ENCODE peak calls at places on chromosomes 1 and 21, in five cellular contexts. One of them, this sample, is unnamed.

GRCh38 chr1:227369102-227369760 is 50.9 kb upstream of the CDC42BPA start:
- DNase-seq in naive thymus-derived CD4-positive, alpha-beta T cell: no peak
- DNase-seq in astrocyte of the spinal cord: no peak
- DNase-seq in thyroid gland: peak
- DNase-seq in iPS DF 6.9: no peak
- DNase-seq in this sample: no peak

GRCh38 chr1:185938396-185938795 is 204.2 kb downstream of the HMCN1 start:
- DNase-seq in naive thymus-derived CD4-positive, alpha-beta T cell: no peak
- DNase-seq in astrocyte of the spinal cord: peak
- DNase-seq in thyroid gland: no peak
- DNase-seq in iPS DF 6.9: no peak
- DNase-seq in this sample: no peak

GRCh38 chr1:229410692-229411433 is 23.0 kb downstream of the ACTA1 start:
- DNase-seq in naive thymus-derived CD4-positive, alpha-beta T cell: no peak
- DNase-seq in astrocyte of the spinal cord: peak
- DNase-seq in thyroid gland: peak
- DNase-seq in iPS DF 6.9: no peak
- DNase-seq in this sample: peak

GRCh38 chr1:100353073-100353801 is 931 bp downstream of the CDC14A start:
- DNase-seq in naive thymus-derived CD4-positive, alpha-beta T cell: peak
- DNase-seq in astrocyte of the spinal cord: no peak
- DNase-seq in thyroid gland: peak
- DNase-seq in iPS DF 6.9: no peak
- DNase-seq in this sample: no peak

GRCh38 chr1:15616704-15617172 is 520 bp upstream of the DDI2 start:
- DNase-seq in naive thymus-derived CD4-positive, alpha-beta T cell: no peak
- DNase-seq in astrocyte of the spinal cord: no peak
- DNase-seq in thyroid gland: no peak
- DNase-seq in iPS DF 6.9: no peak
- DNase-seq in this sample: no peak

GRCh38 chr1:241640867-241641542 is 836 bp upstream of the CHML start:
- DNase-seq in naive thymus-derived CD4-positive, alpha-beta T cell: no peak
- DNase-seq in astrocyte of the spinal cord: no peak
- DNase-seq in thyroid gland: no peak
- DNase-seq in iPS DF 6.9: no peak
- DNase-seq in this sample: no peak

GRCh38 chr1:59831529-59831928 is 16.8 kb downstream of the HOOK1 start:
- DNase-seq in naive thymus-derived CD4-positive, alpha-beta T cell: no peak
- DNase-seq in astrocyte of the spinal cord: no peak
- DNase-seq in thyroid gland: no peak
- DNase-seq in iPS DF 6.9: no peak
- DNase-seq in this sample: no peak

GRCh38 chr1:245153645-245154428 is 948 bp upstream of the KIF26B start:
- DNase-seq in naive thymus-derived CD4-positive, alpha-beta T cell: no peak
- DNase-seq in astrocyte of the spinal cord: peak
- DNase-seq in thyroid gland: peak
- DNase-seq in iPS DF 6.9: no peak
- DNase-seq in this sample: no peak

GRCh38 chr1:229161740-229162139 is 109.2 kb upstream of the RAB4A start:
- DNase-seq in naive thymus-derived CD4-positive, alpha-beta T cell: no peak
- DNase-seq in astrocyte of the spinal cord: no peak
- DNase-seq in thyroid gland: peak
- DNase-seq in iPS DF 6.9: no peak
- DNase-seq in this sample: no peak

GRCh38 chr1:164226977-164227376 is 332.0 kb upstream of the PBX1 start:
- DNase-seq in naive thymus-derived CD4-positive, alpha-beta T cell: no peak
- DNase-seq in astrocyte of the spinal cord: no peak
- DNase-seq in thyroid gland: no peak
- DNase-seq in iPS DF 6.9: no peak
- DNase-seq in this sample: no peak

GRCh38 chr1:45205000-45205909 is 1.1 kb downstream of the ZSWIM5 start:
- DNase-seq in naive thymus-derived CD4-positive, alpha-beta T cell: peak
- DNase-seq in astrocyte of the spinal cord: peak
- DNase-seq in thyroid gland: peak
- DNase-seq in iPS DF 6.9: no peak
- DNase-seq in this sample: no peak

GRCh38 chr1:29343908-29344307 is 107.6 kb downstream of the PTPRU start:
- DNase-seq in naive thymus-derived CD4-positive, alpha-beta T cell: no peak
- DNase-seq in astrocyte of the spinal cord: no peak
- DNase-seq in thyroid gland: no peak
- DNase-seq in iPS DF 6.9: no peak
- DNase-seq in this sample: no peak

GRCh38 chr1:49630156-49630555 is 393.6 kb downstream of the AGBL4 start:
- DNase-seq in naive thymus-derived CD4-positive, alpha-beta T cell: no peak
- DNase-seq in astrocyte of the spinal cord: no peak
- DNase-seq in thyroid gland: no peak
- DNase-seq in iPS DF 6.9: no peak
- DNase-seq in this sample: no peak

GRCh38 chr21:36415375-36415774 is 30.2 kb downstream of the CHAF1B start:
- DNase-seq in naive thymus-derived CD4-positive, alpha-beta T cell: no peak
- DNase-seq in astrocyte of the spinal cord: no peak
- DNase-seq in thyroid gland: no peak
- DNase-seq in iPS DF 6.9: no peak
- DNase-seq in this sample: no peak

GRCh38 chr1:209708297-209708696 is 3.7 kb downstream of the HSD11B1 start:
- DNase-seq in naive thymus-derived CD4-positive, alpha-beta T cell: no peak
- DNase-seq in astrocyte of the spinal cord: no peak
- DNase-seq in thyroid gland: no peak
- DNase-seq in iPS DF 6.9: no peak
- DNase-seq in this sample: no peak

GRCh38 chr21:38993561-38993960 is 187.8 kb downstream of the ETS2 start:
- DNase-seq in naive thymus-derived CD4-positive, alpha-beta T cell: no peak
- DNase-seq in astrocyte of the spinal cord: peak
- DNase-seq in thyroid gland: peak
- DNase-seq in iPS DF 6.9: no peak
- DNase-seq in this sample: peak

GRCh38 chr1:205456868-205457724 is 1.3 kb upstream of the BLACAT1 start:
- DNase-seq in naive thymus-derived CD4-positive, alpha-beta T cell: no peak
- DNase-seq in astrocyte of the spinal cord: no peak
- DNase-seq in thyroid gland: no peak
- DNase-seq in iPS DF 6.9: no peak
- DNase-seq in this sample: no peak

GRCh38 chr1:206860165-206860564 is 5.3 kb upstream of the IL20 start:
- DNase-seq in naive thymus-derived CD4-positive, alpha-beta T cell: no peak
- DNase-seq in astrocyte of the spinal cord: no peak
- DNase-seq in thyroid gland: no peak
- DNase-seq in iPS DF 6.9: no peak
- DNase-seq in this sample: no peak

GRCh38 chr1:43834280-43835140 is 99.1 kb upstream of the ARTN start:
- DNase-seq in naive thymus-derived CD4-positive, alpha-beta T cell: no peak
- DNase-seq in astrocyte of the spinal cord: peak
- DNase-seq in thyroid gland: no peak
- DNase-seq in iPS DF 6.9: no peak
- DNase-seq in this sample: no peak

GRCh38 chr21:14864211-14865021 is 200.4 kb downstream of the NRIP1 start:
- DNase-seq in naive thymus-derived CD4-positive, alpha-beta T cell: peak
- DNase-seq in astrocyte of the spinal cord: peak
- DNase-seq in thyroid gland: peak
- DNase-seq in iPS DF 6.9: peak
- DNase-seq in this sample: peak

GRCh38 chr1:228396770-228397453 is 9.7 kb downstream of the TRIM11 start:
- DNase-seq in naive thymus-derived CD4-positive, alpha-beta T cell: no peak
- DNase-seq in astrocyte of the spinal cord: no peak
- DNase-seq in thyroid gland: no peak
- DNase-seq in iPS DF 6.9: no peak
- DNase-seq in this sample: no peak

GRCh38 chr1:215833936-215834729 is 267.0 kb downstream of the KCTD3 start:
- DNase-seq in naive thymus-derived CD4-positive, alpha-beta T cell: no peak
- DNase-seq in astrocyte of the spinal cord: no peak
- DNase-seq in thyroid gland: no peak
- DNase-seq in iPS DF 6.9: no peak
- DNase-seq in this sample: no peak

GRCh38 chr1:80218112-80218511 is 1211.6 kb upstream of the ADGRL4 start:
- DNase-seq in naive thymus-derived CD4-positive, alpha-beta T cell: no peak
- DNase-seq in astrocyte of the spinal cord: peak
- DNase-seq in thyroid gland: no peak
- DNase-seq in iPS DF 6.9: peak
- DNase-seq in this sample: peak

DNA sequence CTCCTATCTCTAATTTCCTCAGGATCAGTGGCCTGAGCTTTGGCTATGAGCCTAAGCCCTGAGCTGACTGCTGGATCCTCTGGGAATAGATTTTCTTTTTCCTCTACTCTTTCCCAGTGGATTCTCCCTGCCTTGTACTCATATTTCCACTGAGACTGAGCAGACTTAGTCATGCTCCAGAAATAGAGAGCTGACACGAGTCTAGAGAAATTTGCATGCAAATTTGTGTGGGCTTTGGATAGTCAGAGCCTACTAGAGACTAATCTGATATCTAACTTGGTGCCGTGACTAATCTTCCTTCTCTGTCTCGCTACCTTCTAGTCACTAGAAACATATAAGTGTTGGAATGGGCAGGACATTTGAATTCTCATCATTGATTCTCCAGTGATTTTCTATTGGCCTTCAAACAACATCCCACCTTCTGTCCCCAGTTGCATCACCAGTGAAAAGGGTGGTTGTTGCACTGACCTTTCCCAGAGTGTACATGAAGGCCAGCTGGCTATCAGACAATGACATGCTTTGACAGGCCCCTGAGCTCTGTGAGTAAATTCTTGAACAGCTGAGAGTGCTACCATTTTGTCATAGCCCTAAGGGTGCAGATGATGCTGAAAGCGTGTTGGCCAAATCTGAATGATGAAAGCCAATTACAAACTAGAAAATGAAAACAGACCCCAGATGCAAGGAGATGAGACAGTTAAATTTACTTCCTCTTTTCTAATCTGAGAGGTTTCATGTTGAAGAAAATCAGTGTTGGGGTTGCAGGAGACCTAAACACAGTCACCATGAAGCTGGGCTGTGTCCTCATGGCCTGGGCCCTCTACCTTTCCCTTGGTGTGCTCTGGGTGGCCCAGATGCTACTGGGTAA is at the start of gene FCRLA:
- DNase-seq in naive thymus-derived CD4-positive, alpha-beta T cell: no peak
- DNase-seq in astrocyte of the spinal cord: peak
- DNase-seq in thyroid gland: no peak
- DNase-seq in iPS DF 6.9: no peak
- DNase-seq in this sample: peak
- H3K4me3 ChIP-seq in naive thymus-derived CD4-positive, alpha-beta T cell: no peak
- H3K4me3 ChIP-seq in astrocyte of the spinal cord: no peak
- H3K4me3 ChIP-seq in thyroid gland: no peak
- H3K4me3 ChIP-seq in iPS DF 6.9: no peak
- H3K4me3 ChIP-seq in this sample: no peak

DNA sequence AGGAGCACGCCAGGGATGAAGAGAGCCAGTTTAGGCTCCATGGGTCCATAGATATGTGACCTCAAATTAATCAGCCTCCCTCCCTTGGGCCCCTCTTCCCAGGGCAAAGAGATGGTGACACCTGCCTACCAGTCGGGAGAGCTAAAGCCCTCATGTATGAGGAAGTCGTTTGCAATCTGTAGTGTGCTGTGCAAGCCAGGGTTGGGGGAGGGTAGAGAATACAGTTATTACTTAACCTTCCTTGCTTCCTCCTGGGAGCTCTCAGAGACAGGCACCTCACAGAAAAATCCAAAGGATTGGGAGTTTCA is 4.0 kb downstream of the PGLYRP4 start:
- DNase-seq in naive thymus-derived CD4-positive, alpha-beta T cell: no peak
- DNase-seq in astrocyte of the spinal cord: no peak
- DNase-seq in thyroid gland: no peak
- DNase-seq in iPS DF 6.9: no peak
- DNase-seq in this sample: no peak
- H3K4me3 ChIP-seq in naive thymus-derived CD4-positive, alpha-beta T cell: no peak
- H3K4me3 ChIP-seq in astrocyte of the spinal cord: no peak
- H3K4me3 ChIP-seq in thyroid gland: no peak
- H3K4me3 ChIP-seq in iPS DF 6.9: no peak
- H3K4me3 ChIP-seq in this sample: no peak

GRCh38 chr1:24186031-24186710 is 918 bp downstream of the IFNLR1 start:
- DNase-seq in naive thymus-derived CD4-positive, alpha-beta T cell: no peak
- DNase-seq in astrocyte of the spinal cord: no peak
- DNase-seq in thyroid gland: no peak
- DNase-seq in iPS DF 6.9: no peak
- DNase-seq in this sample: no peak
- H3K4me3 ChIP-seq in naive thymus-derived CD4-positive, alpha-beta T cell: peak
- H3K4me3 ChIP-seq in astrocyte of the spinal cord: no peak
- H3K4me3 ChIP-seq in thyroid gland: no peak
- H3K4me3 ChIP-seq in iPS DF 6.9: peak
- H3K4me3 ChIP-seq in this sample: no peak

GRCh38 chr1:182962554-182963115 is 9.7 kb upstream of the SHCBP1L start:
- DNase-seq in naive thymus-derived CD4-positive, alpha-beta T cell: peak
- DNase-seq in astrocyte of the spinal cord: peak
- DNase-seq in thyroid gland: peak
- DNase-seq in iPS DF 6.9: peak
- DNase-seq in this sample: peak
- H3K4me3 ChIP-seq in naive thymus-derived CD4-positive, alpha-beta T cell: no peak
- H3K4me3 ChIP-seq in astrocyte of the spinal cord: peak
- H3K4me3 ChIP-seq in thyroid gland: no peak
- H3K4me3 ChIP-seq in iPS DF 6.9: no peak
- H3K4me3 ChIP-seq in this sample: no peak

This sample was measured in skeletal muscle cell.